ENCODE peak calls at places on chromosomes 16 and 17, in five cellular contexts. C is cardiac muscle cell, H is stomach, E is heart right ventricle, D is AG04450. Y is an unnamed sample.

GRCh38 chr16:53433930-53434435 is 288 bp upstream of the RBL2 start:
- DNase-seq in H (no peak), C (peak; percentile 89), D (peak; percentile 33), E (peak; percentile 87), Y (no peak)

GRCh38 chr16:29182501-29182900 is 197.6 kb downstream of the LAT start:
- DNase-seq in C (no peak), E (peak; percentile 60), H (no peak), D (no peak), Y (no peak)

GRCh38 chr16:4697867-4698291 is 4.5 kb downstream of the NUDT16L1 start:
- DNase-seq in E (no peak), D (no peak), C (no peak), H (no peak), Y (no peak)

GRCh38 chr17:79632432-79632735 is 21.5 kb upstream of the RBFOX3 start:
- DNase-seq in C (no peak), E (no peak), H (peak; percentile 5), D (no peak), Y (no peak)

GRCh38 chr16:79898703-79899102 is 298.2 kb upstream of the MAF start:
- DNase-seq in E (no peak), D (no peak), C (no peak), H (no peak), Y (no peak)

GRCh38 chr17:63332286-63332685 is 113.8 kb downstream of the CYB561 start:
- DNase-seq in C (peak; percentile 49), H (no peak), E (no peak), D (no peak), Y (no peak)

GRCh38 chr16:827513-827912 is 27.0 kb upstream of the GNG13 start:
- DNase-seq in E (no peak), C (no peak), H (no peak), D (no peak), Y (no peak)

GRCh38 chr16:23410176-23410575 is 42.8 kb downstream of the COG7 start:
- DNase-seq in D (no peak), E (no peak), C (no peak), H (no peak), Y (no peak)

GRCh38 chr17:66996926-66997325 is 32.4 kb downstream of the CACNG4 start:
- DNase-seq in E (no peak), H (no peak), D (no peak), C (no peak), Y (no peak)

GRCh38 chr17:5582177-5582885 is 2.0 kb downstream of the NLRP1 start:
- DNase-seq in C (no peak), H (no peak), E (no peak), D (no peak), Y (no peak)

GRCh38 chr16:88390265-88390664 is 7.5 kb downstream of the ZNF469 start:
- DNase-seq in E (no peak), C (no peak), D (no peak), H (no peak), Y (no peak)

GRCh38 chr16:30065943-30066881 is 652 bp downstream of the ALDOA start:
- DNase-seq in E (peak; percentile 36), H (no peak), D (no peak), C (peak; percentile 72), Y (no peak)

GRCh38 chr16:924806-925205 is 46.0 kb downstream of the LMF1 start:
- DNase-seq in C (no peak), H (no peak), E (no peak), D (no peak), Y (no peak)

GRCh38 chr17:38430822-38431221 is 2.6 kb downstream of the ARHGAP23 start:
- DNase-seq in E (no peak), D (no peak), H (no peak), C (no peak), Y (no peak)

GRCh38 chr17:70288540-70289290 is 119.4 kb downstream of the KCNJ2 start:
- DNase-seq in C (peak; percentile 22), D (no peak), E (no peak), H (no peak), Y (no peak)

GRCh38 chr16:2154533-2155090 is 970 bp upstream of the TRAF7 start:
- DNase-seq in H (no peak), D (no peak), C (no peak), E (no peak), Y (no peak)

GRCh38 chr17:64174686-64175456 is 44.9 kb upstream of the ERN1 start:
- DNase-seq in D (no peak), E (no peak), H (no peak), C (peak; percentile 42), Y (no peak)

GRCh38 chr17:41338961-41339485 is 11.6 kb downstream of the KRT33A start:
- DNase-seq in D (no peak), C (no peak), E (no peak), H (no peak), Y (no peak)

GRCh38 chr16:87657621-87658192 is 55.4 kb downstream of the JPH3 start:
- DNase-seq in C (peak; percentile 10), H (no peak), D (no peak), E (no peak), Y (no peak)

GRCh38 chr17:48577946-48578615 is at the start of gene HOXB4:
- DNase-seq in D (no peak), C (no peak), E (peak; percentile 20), H (peak; percentile 59), Y (peak; percentile 47)

GRCh38 chr16:11465675-11466074 is 120.4 kb downstream of the RMI2 start:
- DNase-seq in H (no peak), E (no peak), C (no peak), D (no peak), Y (no peak)

GRCh38 chr17:50186661-50187402 is 14.6 kb downstream of the COL1A1 start:
- DNase-seq in H (no peak), C (peak; percentile 83), D (no peak), E (no peak), Y (no peak)

GRCh38 chr17:46795379-46795952 is 23.0 kb downstream of the WNT3 start:
- DNase-seq in C (no peak), D (no peak), H (no peak), E (no peak), Y (no peak)

GRCh38 chr17:29379084-29379811 is 10.9 kb upstream of the TAOK1 start:
- DNase-seq in D (no peak), H (no peak), E (no peak), C (peak; percentile 33), Y (no peak)

GRCh38 chr16:30350134-30350871 is 4.8 kb downstream of the CD2BP2 start:
- DNase-seq in H (no peak), C (no peak), D (no peak), E (no peak), Y (no peak)

GRCh38 chr16:78705694-78706093 is 606.2 kb downstream of the WWOX start:
- DNase-seq in D (no peak), E (no peak), H (no peak), C (peak; percentile 15), Y (no peak)

GRCh38 chr17:70929226-70929625 is 759.9 kb downstream of the KCNJ2 start:
- DNase-seq in D (no peak), E (no peak), H (no peak), C (peak; percentile 50), Y (no peak)

GRCh38 chr17:77441130-77441920 is 300.6 kb downstream of the SEC14L1 start:
- DNase-seq in E (no peak), C (peak; percentile 40), H (no peak), D (no peak), Y (peak; percentile 57)

GRCh38 chr17:10285896-10286295 is 86.9 kb downstream of the MYH13 start:
- DNase-seq in E (no peak), D (no peak), H (no peak), C (peak; percentile 51), Y (no peak)

GRCh38 chr17:50365649-50366393 is 7.2 kb downstream of the MRPL27 start:
- DNase-seq in H (no peak), E (no peak), D (no peak), C (no peak), Y (no peak)

GRCh38 chr17:31393749-31394146 is 2.3 kb downstream of the RAB11FIP4 start:
- DNase-seq in H (peak; percentile 3), E (peak; percentile 0), D (no peak), C (no peak), Y (no peak)

GRCh38 chr16:1637526-1637925 is 25.4 kb downstream of the CRAMP1 start:
- DNase-seq in H (no peak), C (no peak), D (no peak), E (no peak), Y (no peak)

GRCh38 chr16:23516366-23517137 is 6.3 kb upstream of the GGA2 start:
- DNase-seq in D (no peak), E (no peak), H (no peak), C (no peak), Y (no peak)

GRCh38 chr17:27625856-27626255 is 5.1 kb upstream of the LGALS9 start:
- DNase-seq in H (no peak), D (no peak), E (no peak), C (no peak), Y (no peak)

GRCh38 chr17:48155889-48156670 is 48.5 kb downstream of the SNX11 start:
- DNase-seq in E (no peak), D (no peak), C (no peak), H (no peak), Y (no peak)

GRCh38 chr17:77779711-77780539 is 178.6 kb upstream of the TNRC6C start:
- DNase-seq in H (no peak), E (no peak), C (peak; percentile 38), D (no peak), Y (no peak)

GRCh38 chr17:43171761-43172487 is 910 bp downstream of the NBR1 start:
- DNase-seq in C (peak; percentile 96), E (peak; percentile 67), H (no peak), D (peak; percentile 87), Y (no peak)